ENCODE peak calls at places on chromosomes 5 and 9, in six cellular contexts. E is NCI-H748 treated with DMSO at 0.1 percent for 48 hours; N is AG20443; T is osteocyte; A is activated T-helper 9 cell treated with anti-CD3 and anti-CD28 coated beads, Interleukin-2, amount 50 U/mL, for 16 hours; B is chondrocyte. V is an unnamed sample.

GRCh38 chr9:14313951-14314423 is at the start of gene NFIB:
- DNase-seq in E (no peak), N (peak), T (no peak), A (no peak), B (no peak), V (peak)

GRCh38 chr5:145946112-145946861 is 9.9 kb downstream of the SH3RF2 start:
- DNase-seq in E (no peak), N (peak), T (no peak), A (no peak), B (no peak), V (peak)

GRCh38 chr5:96415897-96416296 is 17.2 kb downstream of the PCSK1 start:
- DNase-seq in E (no peak), N (no peak), T (no peak), A (no peak), B (no peak), V (no peak)

GRCh38 chr9:132637351-132637750 is 32.4 kb downstream of the DDX31 start:
- DNase-seq in E (peak), N (no peak), T (no peak), A (no peak), B (no peak), V (no peak)

GRCh38 chr9:114611516-114612271 is 603 bp downstream of the TMEM268 start:
- DNase-seq in E (peak), N (peak), T (peak), A (peak), B (no peak), V (peak)

GRCh38 chr5:34982823-34983222 is 53.5 kb downstream of the DNAJC21 start:
- DNase-seq in E (no peak), N (no peak), T (no peak), A (no peak), B (no peak), V (no peak)

GRCh38 chr5:149636861-149637246 is 55.6 kb downstream of the ARHGEF37 start:
- DNase-seq in E (peak), N (peak), T (no peak), A (peak), B (no peak), V (peak)

GRCh38 chr5:135110941-135111596 is 77.0 kb upstream of the PITX1 start:
- DNase-seq in E (no peak), N (no peak), T (no peak), A (no peak), B (no peak), V (no peak)

GRCh38 chr5:42645138-42645537 is 111.5 kb upstream of the CCDC152 start:
- DNase-seq in E (no peak), N (no peak), T (no peak), A (no peak), B (no peak), V (no peak)

GRCh38 chr9:137294091-137294683 is 7.9 kb downstream of the NRARP start:
- DNase-seq in E (peak), N (peak), T (no peak), A (no peak), B (no peak), V (peak)

GRCh38 chr9:133676450-133676849 is 40.3 kb downstream of the DBH start:
- DNase-seq in E (no peak), N (no peak), T (no peak), A (no peak), B (peak), V (no peak)

GRCh38 chr5:178385472-178385853 is 152.9 kb upstream of the PHYKPL start:
- DNase-seq in E (no peak), N (no peak), T (no peak), A (no peak), B (peak), V (no peak)

GRCh38 chr9:126704157-126704941 is 90.6 kb downstream of the LMX1B start:
- DNase-seq in E (no peak), N (peak), T (peak), A (no peak), B (peak), V (peak)

GRCh38 chr5:102270036-102270435 is 26.0 kb downstream of the SLCO4C1 start:
- DNase-seq in E (no peak), N (no peak), T (no peak), A (no peak), B (no peak), V (no peak)

GRCh38 chr9:17165734-17166133 is 30.9 kb downstream of the CNTLN start:
- DNase-seq in E (no peak), N (no peak), T (no peak), A (no peak), B (no peak), V (no peak)

GRCh38 chr5:81052325-81052724 is 92.2 kb downstream of the RASGRF2 start:
- DNase-seq in E (no peak), N (no peak), T (no peak), A (no peak), B (no peak), V (no peak)

GRCh38 chr9:78781681-78782080 is 484.8 kb downstream of the PSAT1 start:
- DNase-seq in E (no peak), N (peak), T (no peak), A (no peak), B (no peak), V (peak)

V was measured in EH.